ENCODE peak calls at places on chromosomes 13 and 19, in nine cellular contexts. One of them, this sample, is unnamed.

GRCh38 chr13:98626298-98626940 is 49.5 kb upstream of the STK24 start:
- DNase-seq in NCI-H2107: no peak
- DNase-seq in neural progenitor cell: no peak
- DNase-seq in GM12892: no peak
- DNase-seq in T follicular helper cell: no peak
- DNase-seq in endothelial cell: no peak
- DNase-seq in T-helper 2 cell: no peak
- DNase-seq in EH: peak
- DNase-seq in mucosa of descending colon: no peak
- DNase-seq in this sample: no peak

GRCh38 chr19:3036119-3036794 is 7.2 kb upstream of the TLE2 start:
- DNase-seq in T follicular helper cell: peak
- DNase-seq in GM12892: peak
- DNase-seq in T-helper 2 cell: peak
- DNase-seq in endothelial cell: peak
- DNase-seq in EH: peak
- DNase-seq in NCI-H2107: peak
- DNase-seq in neural progenitor cell: peak
- DNase-seq in mucosa of descending colon: peak
- DNase-seq in this sample: peak

GRCh38 chr19:54026656-54027055 is 35.2 kb downstream of the CACNG6 start:
- DNase-seq in T follicular helper cell: no peak
- DNase-seq in GM12892: no peak
- DNase-seq in endothelial cell: no peak
- DNase-seq in EH: no peak
- DNase-seq in mucosa of descending colon: no peak
- DNase-seq in NCI-H2107: no peak
- DNase-seq in T-helper 2 cell: no peak
- DNase-seq in neural progenitor cell: no peak
- DNase-seq in this sample: no peak

GRCh38 chr19:6577410-6578125 is 13.4 kb downstream of the CD70 start:
- DNase-seq in neural progenitor cell: no peak
- DNase-seq in T follicular helper cell: no peak
- DNase-seq in GM12892: no peak
- DNase-seq in mucosa of descending colon: no peak
- DNase-seq in EH: no peak
- DNase-seq in T-helper 2 cell: no peak
- DNase-seq in NCI-H2107: no peak
- DNase-seq in endothelial cell: no peak
- DNase-seq in this sample: no peak

GRCh38 chr19:18131841-18132596 is 20.9 kb upstream of the PIK3R2 start:
- DNase-seq in NCI-H2107: no peak
- DNase-seq in mucosa of descending colon: no peak
- DNase-seq in GM12892: no peak
- DNase-seq in EH: no peak
- DNase-seq in neural progenitor cell: peak
- DNase-seq in T-helper 2 cell: no peak
- DNase-seq in endothelial cell: no peak
- DNase-seq in T follicular helper cell: no peak
- DNase-seq in this sample: no peak

GRCh38 chr13:87661471-87661870 is 9.7 kb upstream of the SLITRK5 start:
- DNase-seq in EH: no peak
- DNase-seq in GM12892: no peak
- DNase-seq in T follicular helper cell: no peak
- DNase-seq in T-helper 2 cell: no peak
- DNase-seq in mucosa of descending colon: no peak
- DNase-seq in NCI-H2107: no peak
- DNase-seq in neural progenitor cell: no peak
- DNase-seq in endothelial cell: no peak
- DNase-seq in this sample: no peak

GRCh38 chr19:41029524-41030432 is 38.7 kb downstream of the CYP2B6 start:
- DNase-seq in NCI-H2107: no peak
- DNase-seq in neural progenitor cell: no peak
- DNase-seq in EH: no peak
- DNase-seq in GM12892: no peak
- DNase-seq in endothelial cell: no peak
- DNase-seq in T-helper 2 cell: no peak
- DNase-seq in T follicular helper cell: no peak
- DNase-seq in mucosa of descending colon: no peak
- DNase-seq in this sample: no peak

GRCh38 chr19:47726467-47726866 is 13.2 kb downstream of the EHD2 start:
- DNase-seq in mucosa of descending colon: no peak
- DNase-seq in T-helper 2 cell: no peak
- DNase-seq in endothelial cell: no peak
- DNase-seq in GM12892: no peak
- DNase-seq in T follicular helper cell: no peak
- DNase-seq in EH: peak
- DNase-seq in neural progenitor cell: no peak
- DNase-seq in NCI-H2107: no peak
- DNase-seq in this sample: no peak

GRCh38 chr13:30510091-30510490 is 44.4 kb upstream of the HMGB1 start:
- DNase-seq in GM12892: no peak
- DNase-seq in mucosa of descending colon: no peak
- DNase-seq in T-helper 2 cell: no peak
- DNase-seq in NCI-H2107: no peak
- DNase-seq in T follicular helper cell: no peak
- DNase-seq in EH: no peak
- DNase-seq in neural progenitor cell: no peak
- DNase-seq in endothelial cell: no peak
- DNase-seq in this sample: no peak

GRCh38 chr19:54294539-54294938 is 13.6 kb upstream of the LILRB2 start:
- DNase-seq in neural progenitor cell: no peak
- DNase-seq in mucosa of descending colon: no peak
- DNase-seq in T follicular helper cell: no peak
- DNase-seq in NCI-H2107: no peak
- DNase-seq in T-helper 2 cell: no peak
- DNase-seq in endothelial cell: no peak
- DNase-seq in EH: no peak
- DNase-seq in GM12892: no peak
- DNase-seq in this sample: no peak

GRCh38 chr13:40433577-40433976 is 232.9 kb downstream of the FOXO1 start:
- DNase-seq in endothelial cell: no peak
- DNase-seq in T follicular helper cell: peak
- DNase-seq in GM12892: no peak
- DNase-seq in mucosa of descending colon: peak
- DNase-seq in EH: no peak
- DNase-seq in T-helper 2 cell: peak
- DNase-seq in NCI-H2107: no peak
- DNase-seq in neural progenitor cell: no peak
- DNase-seq in this sample: no peak

GRCh38 chr19:1394252-1395193 is 6.8 kb downstream of the GAMT start:
- DNase-seq in GM12892: no peak
- DNase-seq in neural progenitor cell: no peak
- DNase-seq in mucosa of descending colon: no peak
- DNase-seq in T-helper 2 cell: no peak
- DNase-seq in NCI-H2107: no peak
- DNase-seq in EH: no peak
- DNase-seq in endothelial cell: no peak
- DNase-seq in T follicular helper cell: no peak
- DNase-seq in this sample: no peak

GRCh38 chr13:57948884-57949283 is 317.3 kb downstream of the PCDH17 start:
- DNase-seq in endothelial cell: no peak
- DNase-seq in GM12892: no peak
- DNase-seq in T follicular helper cell: no peak
- DNase-seq in mucosa of descending colon: no peak
- DNase-seq in T-helper 2 cell: no peak
- DNase-seq in EH: no peak
- DNase-seq in neural progenitor cell: no peak
- DNase-seq in NCI-H2107: no peak
- DNase-seq in this sample: no peak

GRCh38 chr13:107373551-107373950 is 805.6 kb upstream of the ARGLU1 start:
- DNase-seq in neural progenitor cell: peak
- DNase-seq in T-helper 2 cell: no peak
- DNase-seq in mucosa of descending colon: no peak
- DNase-seq in GM12892: no peak
- DNase-seq in T follicular helper cell: no peak
- DNase-seq in endothelial cell: no peak
- DNase-seq in EH: no peak
- DNase-seq in NCI-H2107: peak
- DNase-seq in this sample: peak

GRCh38 chr19:32881766-32882165 is 12.2 kb upstream of the SLC7A9 start:
- DNase-seq in GM12892: no peak
- DNase-seq in endothelial cell: no peak
- DNase-seq in T follicular helper cell: no peak
- DNase-seq in NCI-H2107: no peak
- DNase-seq in T-helper 2 cell: no peak
- DNase-seq in neural progenitor cell: no peak
- DNase-seq in EH: no peak
- DNase-seq in mucosa of descending colon: peak
- DNase-seq in this sample: no peak

GRCh38 chr13:73983109-73983508 is 151.1 kb downstream of the KLF12 start:
- DNase-seq in endothelial cell: no peak
- DNase-seq in EH: no peak
- DNase-seq in T-helper 2 cell: no peak
- DNase-seq in mucosa of descending colon: no peak
- DNase-seq in NCI-H2107: no peak
- DNase-seq in neural progenitor cell: no peak
- DNase-seq in T follicular helper cell: no peak
- DNase-seq in GM12892: no peak
- DNase-seq in this sample: no peak

GRCh38 chr13:65034266-65034665 is 2195.9 kb downstream of the PCDH9 start:
- DNase-seq in NCI-H2107: no peak
- DNase-seq in T follicular helper cell: no peak
- DNase-seq in neural progenitor cell: no peak
- DNase-seq in mucosa of descending colon: no peak
- DNase-seq in endothelial cell: no peak
- DNase-seq in GM12892: no peak
- DNase-seq in T-helper 2 cell: no peak
- DNase-seq in EH: no peak
- DNase-seq in this sample: no peak

GRCh38 chr19:8333771-8334457 is 9.1 kb downstream of the KANK3 start:
- DNase-seq in endothelial cell: no peak
- DNase-seq in neural progenitor cell: peak
- DNase-seq in EH: no peak
- DNase-seq in T-helper 2 cell: no peak
- DNase-seq in GM12892: no peak
- DNase-seq in NCI-H2107: no peak
- DNase-seq in mucosa of descending colon: peak
- DNase-seq in T follicular helper cell: no peak
- DNase-seq in this sample: no peak

GRCh38 chr13:49148405-49148804 is 71.7 kb upstream of the MLNR start:
- DNase-seq in T-helper 2 cell: no peak
- DNase-seq in mucosa of descending colon: no peak
- DNase-seq in endothelial cell: no peak
- DNase-seq in T follicular helper cell: no peak
- DNase-seq in EH: no peak
- DNase-seq in GM12892: no peak
- DNase-seq in NCI-H2107: no peak
- DNase-seq in neural progenitor cell: no peak
- DNase-seq in this sample: no peak